ENCODE peak calls at places on chromosomes 7 and 10, in five cellular contexts. M is DMS79; V is frontal cortex; U is activated naive CD4-positive, alpha-beta T cell; P is stimulated activated CD4-positive, alpha-beta T cell treated with anti-CD3 and anti-CD28 coated beads, Interleukin-2, amount 100 ng/mL, for 48 hours. J is an unnamed sample.

GRCh38 chr10:80104066-80104926 is 25.8 kb downstream of the TMEM254 start:
- DNase-seq in M (no peak), U (no peak), P (no peak), V (no peak), J (no peak)

GRCh38 chr10:77304192-77304591 is 333.4 kb downstream of the KCNMA1 start:
- DNase-seq in V (no peak), M (no peak), U (no peak), P (no peak), J (no peak)

GRCh38 chr10:49679480-49679893 is at the start of gene C10orf53:
- DNase-seq in P (peak; percentile 30), U (no peak), M (no peak), V (no peak), J (no peak)

GRCh38 chr10:16442914-16443313 is 6.1 kb downstream of the PTER start:
- DNase-seq in U (no peak), V (no peak), M (no peak), P (no peak), J (no peak)

GRCh38 chr10:24645784-24646183 is 77.9 kb downstream of the ARHGAP21 start:
- DNase-seq in V (no peak), M (no peak), U (no peak), P (no peak), J (no peak)

GRCh38 chr7:4023502-4023901 is 658.6 kb upstream of the FOXK1 start:
- DNase-seq in P (no peak), M (no peak), U (no peak), V (no peak), J (no peak)

GRCh38 chr10:98323221-98324164 is 55.5 kb upstream of the LOXL4 start:
- DNase-seq in V (no peak), M (peak; percentile 2), U (no peak), P (peak; percentile 1), J (no peak)

GRCh38 chr10:49167629-49168540 is 20.3 kb downstream of the TMEM273 start:
- DNase-seq in M (no peak), V (no peak), P (no peak), U (no peak), J (no peak)

GRCh38 chr7:131159961-131160361 is 167.7 kb upstream of the MKLN1 start:
- DNase-seq in P (no peak), U (no peak), V (no peak), M (no peak), J (no peak)

GRCh38 chr10:46250481-46250880 is 36.3 kb upstream of the ANTXRL start:
- DNase-seq in U (no peak), M (no peak), P (no peak), V (no peak), J (no peak)

GRCh38 chr7:23615331-23615730 is 18.1 kb downstream of the CCDC126 start:
- DNase-seq in P (no peak), V (no peak), M (no peak), U (no peak), J (no peak)

GRCh38 chr7:38796636-38797501 is 112.1 kb downstream of the VPS41 start:
- DNase-seq in M (peak; percentile 25), V (no peak), P (peak; percentile 22), U (no peak), J (no peak)

GRCh38 chr7:158030566-158030965 is 557.1 kb downstream of the PTPRN2 start:
- DNase-seq in V (no peak), M (no peak), P (no peak), U (no peak), J (no peak)

GRCh38 chr10:18229839-18230238 is 89.6 kb downstream of the CACNB2 start:
- DNase-seq in V (no peak), P (no peak), M (no peak), U (no peak), J (no peak)

J was measured in 8988T.